ENCODE peak calls at places on chromosomes 5 and 9, in six cellular contexts. U is lower leg skin, K is A549, Z is IMR-90, T is stomach, G is transverse colon. H is an unnamed sample.

GRCh38 chr5:115600771-115601170 is 1.5 kb downstream of the TICAM2 start:
- DNase-seq in K (no peak), Z (peak), U (no peak), T (no peak), G (no peak), H (no peak)

GRCh38 chr9:116792271-116792670 is 105.2 kb downstream of the TRIM32 start:
- DNase-seq in T (no peak), G (no peak), Z (no peak), U (no peak), K (no peak), H (no peak)

GRCh38 chr9:136403915-136404800 is 4.2 kb upstream of the SNAPC4 start:
- DNase-seq in U (no peak), T (no peak), K (no peak), G (no peak), Z (no peak), H (no peak)

GRCh38 chr9:14627513-14627912 is 65.7 kb downstream of the ZDHHC21 start:
- DNase-seq in Z (no peak), K (no peak), T (no peak), G (no peak), U (no peak), H (no peak)

GRCh38 chr9:127899200-127899943 is at the start of gene ST6GALNAC6:
- DNase-seq in Z (peak), U (no peak), K (peak), T (peak), G (peak), H (peak)

GRCh38 chr5:116536279-116537161 is 38.1 kb downstream of the SEMA6A start:
- DNase-seq in T (no peak), G (peak), Z (no peak), K (no peak), U (no peak), H (no peak)

GRCh38 chr9:138105561-138106505 is 228.3 kb downstream of the CACNA1B start:
- DNase-seq in Z (no peak), U (no peak), T (no peak), G (no peak), K (no peak), H (peak)

GRCh38 chr5:80761176-80761575 is 106.4 kb upstream of the DHFR start:
- DNase-seq in K (peak), U (no peak), G (no peak), Z (no peak), T (no peak), H (no peak)

GRCh38 chr5:125882061-125882460 is 541.1 kb upstream of the GRAMD2B start:
- DNase-seq in G (no peak), K (no peak), U (no peak), Z (no peak), T (no peak), H (no peak)

GRCh38 chr9:80881946-80882345 is 807.4 kb downstream of the TLE1 start:
- DNase-seq in G (no peak), T (no peak), Z (no peak), K (no peak), U (no peak), H (no peak)

GRCh38 chr5:91595436-91595835 is 212.3 kb upstream of the ARRDC3 start:
- DNase-seq in G (no peak), Z (no peak), K (no peak), T (no peak), U (no peak), H (no peak)

GRCh38 chr5:136308396-136308795 is 56.9 kb downstream of the TRPC7 start:
- DNase-seq in Z (no peak), K (peak), G (no peak), U (no peak), T (no peak), H (no peak)

GRCh38 chr9:16154570-16155078 is 601.8 kb downstream of the CCDC171 start:
- DNase-seq in K (peak), Z (no peak), G (peak), U (no peak), T (peak), H (peak)

GRCh38 chr5:37838152-37838932 is 1.5 kb downstream of the GDNF start:
- DNase-seq in K (peak), U (no peak), G (no peak), T (no peak), Z (peak), H (no peak)

GRCh38 chr5:52783226-52783959 is 4.3 kb upstream of the ITGA1 start:
- DNase-seq in G (peak), T (no peak), Z (no peak), U (no peak), K (no peak), H (no peak)

GRCh38 chr9:71218774-71219173 is 97.4 kb upstream of the TRPM3 start:
- DNase-seq in K (no peak), Z (no peak), T (no peak), G (no peak), U (no peak), H (no peak)

GRCh38 chr5:32507738-32508434 is 63.3 kb upstream of the ZFR start:
- DNase-seq in G (no peak), K (no peak), U (peak), Z (peak), T (no peak), H (no peak)

GRCh38 chr5:112417931-112418358 is 1.1 kb downstream of the EPB41L4A start:
- DNase-seq in Z (no peak), U (peak), K (no peak), G (peak), T (peak), H (no peak)

GRCh38 chr5:79567926-79568549 is 44.2 kb upstream of the TENT2 start:
- DNase-seq in Z (peak), K (no peak), T (no peak), U (no peak), G (no peak), H (no peak)

GRCh38 chr9:96009690-96010477 is 134.4 kb downstream of the ERCC6L2 start:
- DNase-seq in Z (no peak), T (no peak), K (no peak), U (no peak), G (peak), H (no peak)

GRCh38 chr9:27688954-27689353 is 115.7 kb upstream of the C9orf72 start:
- DNase-seq in Z (no peak), K (no peak), T (no peak), G (no peak), U (no peak), H (no peak)

GRCh38 chr5:132483661-132484385 is 6.8 kb downstream of the IRF1 start:
- DNase-seq in Z (no peak), U (no peak), K (no peak), G (peak), T (peak), H (no peak)

GRCh38 chr9:122356627-122357026 is 14.2 kb upstream of the PTGS1 start:
- DNase-seq in K (no peak), Z (no peak), U (no peak), G (no peak), T (no peak), H (no peak)

GRCh38 chr5:99320461-99320860 is 391.7 kb upstream of the CHD1 start:
- DNase-seq in T (peak), G (no peak), Z (no peak), K (peak), U (no peak), H (no peak)

GRCh38 chr5:137631453-137631852 is 104.4 kb downstream of the KLHL3 start:
- DNase-seq in U (no peak), T (no peak), K (no peak), Z (no peak), G (no peak), H (no peak)

GRCh38 chr9:108889649-108890067 is 27.6 kb downstream of the ACTL7A start:
- DNase-seq in G (no peak), Z (peak), U (no peak), K (peak), T (no peak), H (no peak)

GRCh38 chr9:3136999-3137675 is 293.2 kb upstream of the PUM3 start:
- DNase-seq in U (no peak), K (no peak), T (no peak), G (no peak), Z (no peak), H (no peak)

GRCh38 chr5:73093943-73094342 is 26.4 kb upstream of the TMEM171 start:
- DNase-seq in K (peak), Z (peak), T (no peak), G (no peak), U (no peak), H (no peak)

GRCh38 chr9:118305371-118305770 is 601.2 kb downstream of the TLR4 start:
- DNase-seq in G (no peak), T (no peak), K (no peak), U (no peak), Z (no peak), H (no peak)

GRCh38 chr5:159208508-159209437 is 580 bp downstream of the RNF145 start:
- DNase-seq in G (peak), T (peak), K (peak), U (peak), Z (peak), H (peak)

GRCh38 chr9:111975709-111976108 is 79.1 kb downstream of the UGCG start:
- DNase-seq in Z (no peak), T (peak), K (peak), G (peak), U (no peak), H (peak)

GRCh38 chr9:84061613-84062205 is 81.1 kb downstream of the RMI1 start:
- DNase-seq in U (no peak), G (peak), K (no peak), Z (no peak), T (no peak), H (no peak)

GRCh38 chr5:78360674-78361225 is 333 bp downstream of the SCAMP1 start:
- DNase-seq in G (peak), U (peak), Z (no peak), T (peak), K (no peak), H (peak)
- TF ChIP-seq POLR2A in G (peak), U (no peak), Z (peak), T (no peak), K (no peak), H (no peak)

DNA sequence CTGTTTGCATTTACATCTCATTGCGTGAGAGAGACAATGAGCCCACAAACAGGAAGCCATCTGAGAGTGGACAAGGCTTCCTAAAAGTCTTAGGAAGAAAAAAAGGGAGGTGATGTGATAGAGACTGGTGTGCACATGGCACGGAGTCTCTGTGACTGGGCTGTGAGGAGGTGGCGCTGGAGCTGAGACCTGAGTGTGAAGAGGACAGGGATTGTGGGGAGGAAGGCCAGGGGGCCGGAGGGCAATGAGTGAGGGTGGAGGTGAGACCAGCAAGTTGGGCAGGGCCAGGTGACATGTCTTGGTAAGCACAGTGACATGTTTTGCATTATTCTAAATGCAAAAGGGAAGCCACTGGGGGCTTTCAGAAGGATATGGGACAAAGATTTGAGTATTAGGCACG is 45.0 kb downstream of the TSPAN17 start:
- DNase-seq in Z (no peak), K (no peak), G (no peak), T (no peak), U (no peak), H (no peak)
- H3K4me3 ChIP-seq in Z (no peak), K (no peak), G (no peak), T (no peak), U (no peak), H (no peak)

GRCh38 chr5:107459637-107460036 is 211.1 kb downstream of the EFNA5 start:
- DNase-seq in U (no peak), G (no peak), T (no peak), Z (no peak), K (no peak), H (no peak)

GRCh38 chr5:107457138-107457537 is 213.6 kb downstream of the EFNA5 start:
- DNase-seq in U (no peak), G (no peak), K (no peak), T (no peak), Z (no peak), H (no peak)

GRCh38 chr5:107457881-107458280 is 212.9 kb downstream of the EFNA5 start:
- DNase-seq in U (no peak), Z (no peak), G (no peak), K (no peak), T (no peak), H (no peak)

GRCh38 chr5:107456281-107456715 is 214.4 kb downstream of the EFNA5 start:
- DNase-seq in G (no peak), U (no peak), Z (peak), T (no peak), K (no peak), H (no peak)

DNA sequence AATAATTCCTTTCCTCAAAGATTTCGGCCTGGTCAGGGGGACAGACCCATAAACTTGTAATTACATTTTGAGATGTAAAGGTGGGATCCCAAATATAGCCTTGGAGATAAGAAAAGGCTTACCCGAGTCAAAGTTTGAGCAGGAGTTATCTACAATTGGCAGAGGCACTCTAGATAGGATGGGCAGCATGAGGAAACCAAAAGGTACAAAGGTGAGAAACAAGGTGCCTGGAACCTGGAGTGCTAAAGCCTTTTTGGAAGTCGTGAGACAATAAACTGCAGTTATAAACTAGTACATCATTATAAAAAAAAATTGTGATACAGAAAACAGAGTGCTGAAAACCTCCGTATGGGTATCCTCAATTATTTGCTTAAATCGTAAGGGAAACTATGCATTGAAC is 212.4 kb downstream of the EFNA5 start:
- DNase-seq in T (no peak), G (no peak), K (no peak), U (no peak), Z (no peak), H (no peak)
- TF ChIP-seq POLR2A in T (no peak), G (no peak), K (no peak), U (no peak), Z (no peak), H (no peak)

DNA sequence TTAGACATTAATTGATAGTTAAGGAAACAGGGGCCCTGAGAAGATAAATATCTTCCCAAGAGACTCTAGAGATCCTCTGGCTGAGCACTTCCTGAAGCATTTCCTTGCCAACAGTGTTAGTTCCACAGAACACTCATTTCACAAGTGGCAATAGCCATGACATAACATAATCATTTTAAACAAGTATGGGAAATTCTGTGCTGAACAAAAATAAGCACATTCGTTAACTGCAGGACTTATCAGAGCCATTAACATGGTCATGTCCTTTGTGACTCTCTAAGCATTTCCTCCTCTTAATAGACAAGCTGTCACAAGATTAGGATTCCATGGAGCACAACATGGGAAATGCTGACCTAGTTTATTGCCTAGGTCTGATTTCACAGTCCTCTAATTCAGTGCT is 184.9 kb downstream of the SNX18 start:
- DNase-seq in G (no peak), K (no peak), Z (peak), U (no peak), T (no peak), H (no peak)
- H3K4me3 ChIP-seq in G (no peak), K (no peak), Z (peak), U (no peak), T (no peak), H (no peak)

GRCh38 chr9:37201581-37201980 is 81.2 kb downstream of the ZCCHC7 start:
- DNase-seq in T (no peak), Z (no peak), U (no peak), K (no peak), G (no peak), H (no peak)

GRCh38 chr9:37198034-37198718 is 77.8 kb downstream of the ZCCHC7 start:
- DNase-seq in T (no peak), Z (no peak), G (no peak), U (no peak), K (no peak), H (no peak)

GRCh38 chr9:37198831-37199230 is 78.5 kb downstream of the ZCCHC7 start:
- DNase-seq in Z (no peak), T (no peak), U (no peak), K (no peak), G (no peak), H (no peak)

GRCh38 chr9:37200572-37201005 is 80.2 kb downstream of the ZCCHC7 start:
- DNase-seq in G (no peak), T (no peak), K (no peak), U (no peak), Z (peak), H (no peak)

DNA sequence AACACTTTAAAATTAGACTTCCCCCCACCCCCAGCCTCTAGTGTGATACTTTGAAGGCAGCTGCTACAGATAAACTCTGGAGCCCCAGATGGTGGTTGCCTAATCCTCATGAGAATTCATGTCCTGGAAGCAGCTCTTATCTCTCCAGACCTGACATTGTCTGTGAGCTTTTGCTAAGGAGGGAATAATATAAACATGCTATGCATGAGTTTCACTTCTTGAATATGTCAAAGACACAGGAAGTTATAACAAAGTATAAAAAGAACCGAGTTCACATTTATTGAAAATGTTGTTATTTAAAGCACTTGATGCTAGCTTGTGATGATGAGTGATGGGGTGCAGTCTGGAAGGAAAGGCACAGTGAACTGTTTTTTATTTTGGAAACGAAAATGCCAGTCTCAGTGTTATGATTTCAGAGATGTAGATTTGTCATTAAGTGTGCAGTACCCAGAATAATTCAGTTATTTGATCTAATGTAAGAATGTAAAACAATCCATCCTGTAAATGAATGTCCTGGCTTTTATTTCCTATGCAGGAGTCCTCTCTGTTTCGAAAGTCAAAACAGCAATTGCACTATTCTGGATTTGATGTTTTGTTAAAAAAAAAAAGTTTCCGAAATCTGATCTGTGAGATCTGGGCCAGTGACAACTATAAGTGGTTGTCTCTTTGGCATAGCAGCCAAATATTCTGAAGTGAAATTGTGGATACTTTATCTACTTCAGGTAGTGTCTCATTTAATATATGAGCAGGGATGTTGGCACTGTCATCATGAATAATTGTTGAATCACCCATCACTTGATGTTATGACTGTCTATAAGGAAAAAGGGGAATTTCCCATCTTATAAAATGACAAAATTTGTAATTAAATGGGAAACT is 77.0 kb downstream of the ZCCHC7 start:
- DNase-seq in G (no peak), T (no peak), Z (peak), U (no peak), K (no peak), H (no peak)
- TF ChIP-seq POLR2A in G (no peak), T (no peak), Z (no peak), U (no peak), K (no peak), H (no peak)

GRCh38 chr5:39200081-39200480 is 19.3 kb downstream of the FYB1 start:
- DNase-seq in G (no peak), T (no peak), Z (no peak), U (no peak), K (no peak), H (no peak)

GRCh38 chr5:39199335-39199734 is 20.0 kb downstream of the FYB1 start:
- DNase-seq in T (no peak), G (no peak), K (no peak), U (no peak), Z (no peak), H (no peak)

GRCh38 chr5:39202594-39203290 is 16.6 kb downstream of the FYB1 start:
- DNase-seq in K (no peak), T (no peak), G (no peak), U (no peak), Z (no peak), H (no peak)

GRCh38 chr5:39201795-39202593 is 17.4 kb downstream of the FYB1 start:
- DNase-seq in G (no peak), Z (no peak), U (no peak), K (no peak), T (no peak), H (no peak)

DNA sequence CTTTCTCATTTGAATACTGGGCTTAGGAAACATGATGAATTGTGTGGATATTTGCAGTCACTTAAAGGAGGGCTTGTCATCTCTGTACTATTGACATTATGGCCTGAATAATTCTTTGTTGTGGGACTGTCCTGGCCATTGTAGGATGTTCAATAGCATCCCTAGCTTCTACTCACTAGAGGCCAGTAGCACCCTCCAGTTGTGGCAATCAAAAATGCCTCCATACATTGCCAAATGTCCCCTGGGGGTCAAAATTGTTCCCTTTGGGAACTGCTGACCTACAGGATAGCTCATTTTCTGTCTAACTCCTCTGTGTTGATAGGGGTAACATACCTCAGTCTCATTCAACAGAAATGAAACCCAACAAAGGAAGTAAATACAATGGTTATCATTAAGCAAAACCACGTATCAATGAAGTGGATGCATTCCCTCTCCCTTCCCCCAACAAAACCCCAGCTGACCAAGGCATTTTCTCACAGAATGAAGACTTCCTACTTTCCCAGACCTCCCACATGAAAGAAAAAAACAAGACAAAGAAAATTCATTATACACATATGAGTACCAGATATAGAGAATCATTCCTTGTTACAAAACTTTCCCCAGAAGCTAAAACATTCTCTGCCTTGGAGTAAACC is 18.1 kb downstream of the FYB1 start:
- DNase-seq in K (no peak), Z (no peak), G (no peak), U (no peak), T (no peak), H (no peak)
- H3K4me3 ChIP-seq in K (no peak), Z (no peak), G (peak), U (no peak), T (peak), H (peak)